ENCODE peak calls at places on chromosomes 3 and 15, in nine cellular contexts. G is fibroblast of pulmonary artery, F is fibroblast of the aortic adventitia, W is adipocyte, L is NT2/D1, M is GM23248, V is retinal pigment epithelial cell, X is Caco-2, P is AG10803. S is an unnamed sample.

GRCh38 chr3:124812291-124813265 is 74.6 kb downstream of the ITGB5 start:
- DNase-seq in G (peak; percentile 96), F (peak; percentile 99), W (peak; percentile 96), L (no peak), M (peak; percentile 97), V (peak; percentile 84), X (no peak), P (peak; percentile 99), S (no peak)

GRCh38 chr15:58864602-58865419 is 68.7 kb downstream of the SLTM start:
- DNase-seq in G (peak; percentile 33), F (peak; percentile 25), W (no peak), L (no peak), M (peak; percentile 56), V (no peak), X (peak; percentile 8), P (peak; percentile 25), S (no peak)

GRCh38 chr3:58580826-58581327 is 3.7 kb upstream of the FAM107A start:
- DNase-seq in G (peak; percentile 29), F (no peak), W (peak; percentile 52), L (no peak), M (no peak), V (no peak), X (peak; percentile 24), P (peak; percentile 58), S (no peak)

GRCh38 chr15:35874260-35874905 is 328.4 kb upstream of the DPH6 start:
- DNase-seq in G (peak; percentile 91), F (peak; percentile 45), W (peak; percentile 82), L (no peak), M (peak; percentile 86), V (peak; percentile 76), X (no peak), P (peak; percentile 73), S (no peak)

GRCh38 chr15:29225534-29226224 is 43.9 kb downstream of the NSMCE3 start:
- DNase-seq in G (peak; percentile 1), F (no peak), W (no peak), L (no peak), M (no peak), V (no peak), X (no peak), P (no peak), S (no peak)

GRCh38 chr3:117193390-117193789 is 483.8 kb downstream of the TUSC7 start:
- DNase-seq in G (no peak), F (no peak), W (peak; percentile 3), L (peak; percentile 3), M (peak; percentile 38), V (no peak), X (peak; percentile 4), P (no peak), S (no peak)

GRCh38 chr15:68997050-68997449 is 17.4 kb upstream of the NOX5 start:
- DNase-seq in G (no peak), F (no peak), W (no peak), L (no peak), M (no peak), V (no peak), X (no peak), P (no peak), S (no peak)

GRCh38 chr3:48422272-48422671 is 7.6 kb downstream of the PLXNB1 start:
- DNase-seq in G (no peak), F (no peak), W (no peak), L (no peak), M (no peak), V (no peak), X (peak; percentile 35), P (no peak), S (no peak)

GRCh38 chr15:75943713-75944215 is 40.1 kb downstream of the FBXO22 start:
- DNase-seq in G (no peak), F (no peak), W (no peak), L (no peak), M (peak; percentile 36), V (no peak), X (no peak), P (no peak), S (no peak)

GRCh38 chr15:75720787-75721461 is 8.3 kb upstream of the CSPG4 start:
- DNase-seq in G (peak; percentile 14), F (no peak), W (peak; percentile 42), L (no peak), M (peak; percentile 45), V (peak; percentile 43), X (no peak), P (no peak), S (no peak)

GRCh38 chr3:49906004-49906860 is 2.6 kb upstream of the MST1R start:
- DNase-seq in G (peak; percentile 49), F (peak; percentile 55), W (peak; percentile 76), L (no peak), M (peak; percentile 67), V (no peak), X (peak; percentile 72), P (peak; percentile 46), S (no peak)

GRCh38 chr3:155323063-155323666 is 29.7 kb upstream of the STRIT1 start:
- DNase-seq in G (peak; percentile 93), F (peak; percentile 92), W (peak; percentile 92), L (peak; percentile 81), M (peak; percentile 82), V (no peak), X (peak; percentile 48), P (peak; percentile 83), S (peak; percentile 31)

GRCh38 chr3:130915567-130916292 is 21.8 kb downstream of the ATP2C1 start:
- DNase-seq in G (no peak), F (no peak), W (no peak), L (no peak), M (no peak), V (no peak), X (no peak), P (no peak), S (no peak)
- H3K4me3 ChIP-seq in G (no peak overlapping the region), F (no peak overlapping the region), W (no peak overlapping the region), L (no peak overlapping the region), M (no peak overlapping the region), V (no peak overlapping the region), X (no peak overlapping the region), P (no peak overlapping the region), S (no peak overlapping the region)

GRCh38 chr3:152192050-152192449 is 76.7 kb upstream of the MBNL1 start:
- DNase-seq in G (no peak), F (no peak), W (no peak), L (no peak), M (no peak), V (no peak), X (no peak), P (no peak), S (no peak)

GRCh38 chr3:152195206-152195605 is 73.5 kb upstream of the MBNL1 start:
- DNase-seq in G (no peak), F (no peak), W (no peak), L (no peak), M (no peak), V (no peak), X (no peak), P (no peak), S (no peak)

GRCh38 chr3:152192936-152193672 is 75.6 kb upstream of the MBNL1 start:
- DNase-seq in G (no peak), F (no peak), W (no peak), L (no peak), M (no peak), V (no peak), X (no peak), P (no peak), S (no peak)

GRCh38 chr3:152196782-152197181 is 71.9 kb upstream of the MBNL1 start:
- DNase-seq in G (no peak), F (peak; percentile 29), W (no peak), L (no peak), M (no peak), V (no peak), X (no peak), P (no peak), S (no peak)

GRCh38 chr3:152193673-152194267 is 75.0 kb upstream of the MBNL1 start:
- DNase-seq in G (no peak), F (no peak), W (no peak), L (no peak), M (no peak), V (no peak), X (no peak), P (no peak), S (no peak)
- H3K4me3 ChIP-seq in G (no peak overlapping the region), F (no peak overlapping the region), W (no peak overlapping the region), L (no peak overlapping the region), M (no peak overlapping the region), V (no peak overlapping the region), X (no peak overlapping the region), P (no peak overlapping the region), S (peak overlapping the region; percentile 43)

GRCh38 chr3:190318666-190319065 is 3.6 kb downstream of the CLDN1 start:
- DNase-seq in G (no peak), F (no peak), W (no peak), L (no peak), M (no peak), V (no peak), X (no peak), P (no peak), S (no peak)
- H3K4me3 ChIP-seq in G (no peak overlapping the region), F (no peak overlapping the region), W (no peak overlapping the region), L (no peak overlapping the region), M (no peak overlapping the region), V (no peak overlapping the region), X (peak overlapping the region; percentile 8), P (no peak overlapping the region), S (no peak overlapping the region)

GRCh38 chr15:91561371-91562100 is 292.0 kb upstream of the SLCO3A1 start:
- DNase-seq in G (peak; percentile 92), F (peak; percentile 96), W (peak; percentile 14), L (no peak), M (peak; percentile 97), V (peak; percentile 86), X (no peak), P (peak; percentile 91), S (no peak)
- H3K4me3 ChIP-seq in G (no peak overlapping the region), F (peak overlapping the region; percentile 6), W (peak overlapping the region; percentile 62), L (no peak overlapping the region), M (peak overlapping the region; percentile 57), V (no peak overlapping the region), X (no peak overlapping the region), P (no peak overlapping the region), S (no peak overlapping the region)